ENCODE peak calls at places on chromosomes 5 and 9, in five cellular contexts. One of them, this sample, is unnamed. For H3K27me3 and H3K36me3, the result is how much of the 10 kb centered on the place peaks cover.

GRCh38 chr5:91382530-91383026 is 539 bp downstream of the ARRDC3 start:
- DNase-seq in IMR-90: peak
- DNase-seq in heart right ventricle: peak
- DNase-seq in effector memory CD4-positive, alpha-beta T cell: no peak
- DNase-seq in HepG2: peak
- DNase-seq in this sample: no peak

GRCh38 chr9:115691686-115692085 is 461.9 kb upstream of the PAPPA start:
- DNase-seq in heart right ventricle: no peak
- DNase-seq in HepG2: no peak
- DNase-seq in IMR-90: peak
- DNase-seq in effector memory CD4-positive, alpha-beta T cell: no peak
- DNase-seq in this sample: no peak

GRCh38 chr9:124284940-124285441 is 27.2 kb downstream of the NEK6 start:
- DNase-seq in IMR-90: peak
- DNase-seq in effector memory CD4-positive, alpha-beta T cell: no peak
- DNase-seq in HepG2: no peak
- DNase-seq in heart right ventricle: no peak
- DNase-seq in this sample: peak

GRCh38 chr9:132042324-132042723 is 37.3 kb downstream of the MED27 start:
- DNase-seq in IMR-90: peak
- DNase-seq in HepG2: no peak
- DNase-seq in effector memory CD4-positive, alpha-beta T cell: no peak
- DNase-seq in heart right ventricle: no peak
- DNase-seq in this sample: no peak

GRCh38 chr5:179195561-179196419 is 135.6 kb downstream of the ZNF354C start:
- DNase-seq in effector memory CD4-positive, alpha-beta T cell: no peak
- DNase-seq in IMR-90: no peak
- DNase-seq in heart right ventricle: no peak
- DNase-seq in HepG2: no peak
- DNase-seq in this sample: no peak

GRCh38 chr5:82045526-82046267 is 73.9 kb downstream of the ATG10 start:
- DNase-seq in effector memory CD4-positive, alpha-beta T cell: no peak
- DNase-seq in IMR-90: peak
- DNase-seq in heart right ventricle: no peak
- DNase-seq in HepG2: no peak
- DNase-seq in this sample: no peak

GRCh38 chr9:133731876-133732321 is 6.3 kb downstream of the SARDH start:
- DNase-seq in heart right ventricle: no peak
- DNase-seq in HepG2: peak
- DNase-seq in IMR-90: peak
- DNase-seq in effector memory CD4-positive, alpha-beta T cell: no peak
- DNase-seq in this sample: no peak

GRCh38 chr9:69582544-69583297 is 89.5 kb downstream of the APBA1 start:
- DNase-seq in effector memory CD4-positive, alpha-beta T cell: no peak
- DNase-seq in heart right ventricle: peak
- DNase-seq in IMR-90: no peak
- DNase-seq in HepG2: no peak
- DNase-seq in this sample: no peak

GRCh38 chr9:29213374-29214161 is 1640.3 kb upstream of the C9orf72 start:
- DNase-seq in HepG2: no peak
- DNase-seq in heart right ventricle: no peak
- DNase-seq in IMR-90: no peak
- DNase-seq in effector memory CD4-positive, alpha-beta T cell: no peak
- DNase-seq in this sample: no peak

GRCh38 chr9:136784997-136785361 is 6.2 kb upstream of the TMEM141 start:
- DNase-seq in HepG2: no peak
- DNase-seq in effector memory CD4-positive, alpha-beta T cell: no peak
- DNase-seq in heart right ventricle: no peak
- DNase-seq in IMR-90: no peak
- DNase-seq in this sample: no peak

GRCh38 chr5:58335518-58335917 is 124.4 kb downstream of the PLK2 start:
- DNase-seq in IMR-90: peak
- DNase-seq in effector memory CD4-positive, alpha-beta T cell: no peak
- DNase-seq in heart right ventricle: no peak
- DNase-seq in HepG2: no peak
- DNase-seq in this sample: no peak

GRCh38 chr5:94613583-94613982 is 4.8 kb downstream of the KIAA0825 start:
- DNase-seq in effector memory CD4-positive, alpha-beta T cell: no peak
- DNase-seq in HepG2: peak
- DNase-seq in heart right ventricle: no peak
- DNase-seq in IMR-90: peak
- DNase-seq in this sample: no peak

GRCh38 chr5:14557840-14558239 is 23.8 kb upstream of the OTULINL start:
- DNase-seq in HepG2: no peak
- DNase-seq in IMR-90: no peak
- DNase-seq in effector memory CD4-positive, alpha-beta T cell: no peak
- DNase-seq in heart right ventricle: no peak
- DNase-seq in this sample: no peak

GRCh38 chr5:5342784-5343183 is 79.7 kb upstream of the ICE1 start:
- DNase-seq in effector memory CD4-positive, alpha-beta T cell: no peak
- DNase-seq in IMR-90: peak
- DNase-seq in heart right ventricle: no peak
- DNase-seq in HepG2: no peak
- DNase-seq in this sample: no peak

GRCh38 chr5:137819768-137820167 is 47.9 kb upstream of the MYOT start:
- DNase-seq in HepG2: no peak
- DNase-seq in IMR-90: no peak
- DNase-seq in heart right ventricle: no peak
- DNase-seq in effector memory CD4-positive, alpha-beta T cell: no peak
- DNase-seq in this sample: no peak

GRCh38 chr5:44983006-44983405 is 174.3 kb downstream of the MRPS30 start:
- DNase-seq in HepG2: no peak
- DNase-seq in IMR-90: no peak
- DNase-seq in heart right ventricle: no peak
- DNase-seq in effector memory CD4-positive, alpha-beta T cell: no peak
- DNase-seq in this sample: no peak

GRCh38 chr5:5886812-5887486 is 464.5 kb downstream of the ICE1 start:
- DNase-seq in HepG2: peak
- DNase-seq in IMR-90: no peak
- DNase-seq in heart right ventricle: no peak
- DNase-seq in effector memory CD4-positive, alpha-beta T cell: no peak
- DNase-seq in this sample: no peak

GRCh38 chr9:97543568-97543967 is 42.1 kb downstream of the TMOD1 start:
- DNase-seq in heart right ventricle: no peak
- DNase-seq in effector memory CD4-positive, alpha-beta T cell: no peak
- DNase-seq in HepG2: peak
- DNase-seq in IMR-90: no peak
- DNase-seq in this sample: no peak

GRCh38 chr9:89674667-89675402 is 70.0 kb downstream of the GADD45G start:
- DNase-seq in HepG2: no peak
- DNase-seq in heart right ventricle: no peak
- DNase-seq in IMR-90: no peak
- DNase-seq in effector memory CD4-positive, alpha-beta T cell: no peak
- DNase-seq in this sample: peak

GRCh38 chr5:134438268-134438622 is 26.6 kb upstream of the CDKN2AIPNL start:
- DNase-seq in effector memory CD4-positive, alpha-beta T cell: no peak
- DNase-seq in HepG2: no peak
- DNase-seq in heart right ventricle: no peak
- DNase-seq in IMR-90: peak
- DNase-seq in this sample: no peak

GRCh38 chr5:171433352-171433698 is 13.9 kb downstream of the FGF18 start:
- DNase-seq in heart right ventricle: no peak
- DNase-seq in IMR-90: no peak
- DNase-seq in HepG2: no peak
- DNase-seq in effector memory CD4-positive, alpha-beta T cell: no peak
- DNase-seq in this sample: no peak

GRCh38 chr5:84028093-84028492 is 307.4 kb upstream of the HAPLN1 start:
- DNase-seq in HepG2: no peak
- DNase-seq in effector memory CD4-positive, alpha-beta T cell: no peak
- DNase-seq in IMR-90: peak
- DNase-seq in heart right ventricle: no peak
- DNase-seq in this sample: no peak

GRCh38 chr5:83925952-83926351 is 205.3 kb upstream of the HAPLN1 start:
- DNase-seq in effector memory CD4-positive, alpha-beta T cell: no peak
- DNase-seq in IMR-90: peak
- DNase-seq in HepG2: no peak
- DNase-seq in heart right ventricle: no peak
- DNase-seq in this sample: no peak

GRCh38 chr5:10762178-10762775 is 1.2 kb upstream of the DAP start:
- DNase-seq in effector memory CD4-positive, alpha-beta T cell: no peak
- DNase-seq in IMR-90: no peak
- DNase-seq in HepG2: no peak
- DNase-seq in heart right ventricle: peak
- DNase-seq in this sample: no peak

GRCh38 chr5:92703991-92704390 is 877.0 kb downstream of the NR2F1-AS1 start:
- DNase-seq in IMR-90: peak
- DNase-seq in heart right ventricle: no peak
- DNase-seq in effector memory CD4-positive, alpha-beta T cell: no peak
- DNase-seq in HepG2: no peak
- DNase-seq in this sample: no peak

GRCh38 chr5:137631453-137631852 is 104.4 kb downstream of the KLHL3 start:
- DNase-seq in HepG2: no peak
- DNase-seq in IMR-90: no peak
- DNase-seq in effector memory CD4-positive, alpha-beta T cell: no peak
- DNase-seq in heart right ventricle: no peak
- DNase-seq in this sample: no peak

GRCh38 chr9:29691758-29692407 is 2118.6 kb upstream of the C9orf72 start:
- DNase-seq in IMR-90: no peak
- DNase-seq in HepG2: peak
- DNase-seq in heart right ventricle: no peak
- DNase-seq in effector memory CD4-positive, alpha-beta T cell: no peak
- DNase-seq in this sample: no peak

GRCh38 chr5:145553177-145553576 is 282.0 kb downstream of the PRELID2 start:
- DNase-seq in heart right ventricle: no peak
- DNase-seq in HepG2: no peak
- DNase-seq in IMR-90: no peak
- DNase-seq in effector memory CD4-positive, alpha-beta T cell: no peak
- DNase-seq in this sample: no peak

GRCh38 chr5:151740336-151740942 is 18.0 kb downstream of the ATOX1 start:
- DNase-seq in HepG2: peak
- DNase-seq in effector memory CD4-positive, alpha-beta T cell: peak
- DNase-seq in heart right ventricle: peak
- DNase-seq in IMR-90: peak
- DNase-seq in this sample: peak

GRCh38 chr9:133681658-133682306 is 45.6 kb downstream of the DBH start:
- DNase-seq in heart right ventricle: no peak
- DNase-seq in effector memory CD4-positive, alpha-beta T cell: no peak
- DNase-seq in IMR-90: no peak
- DNase-seq in HepG2: no peak
- DNase-seq in this sample: no peak

GRCh38 chr5:111668713-111669112 is 88.3 kb downstream of the NREP start:
- DNase-seq in effector memory CD4-positive, alpha-beta T cell: no peak
- DNase-seq in HepG2: no peak
- DNase-seq in heart right ventricle: no peak
- DNase-seq in IMR-90: peak
- DNase-seq in this sample: no peak

DNA sequence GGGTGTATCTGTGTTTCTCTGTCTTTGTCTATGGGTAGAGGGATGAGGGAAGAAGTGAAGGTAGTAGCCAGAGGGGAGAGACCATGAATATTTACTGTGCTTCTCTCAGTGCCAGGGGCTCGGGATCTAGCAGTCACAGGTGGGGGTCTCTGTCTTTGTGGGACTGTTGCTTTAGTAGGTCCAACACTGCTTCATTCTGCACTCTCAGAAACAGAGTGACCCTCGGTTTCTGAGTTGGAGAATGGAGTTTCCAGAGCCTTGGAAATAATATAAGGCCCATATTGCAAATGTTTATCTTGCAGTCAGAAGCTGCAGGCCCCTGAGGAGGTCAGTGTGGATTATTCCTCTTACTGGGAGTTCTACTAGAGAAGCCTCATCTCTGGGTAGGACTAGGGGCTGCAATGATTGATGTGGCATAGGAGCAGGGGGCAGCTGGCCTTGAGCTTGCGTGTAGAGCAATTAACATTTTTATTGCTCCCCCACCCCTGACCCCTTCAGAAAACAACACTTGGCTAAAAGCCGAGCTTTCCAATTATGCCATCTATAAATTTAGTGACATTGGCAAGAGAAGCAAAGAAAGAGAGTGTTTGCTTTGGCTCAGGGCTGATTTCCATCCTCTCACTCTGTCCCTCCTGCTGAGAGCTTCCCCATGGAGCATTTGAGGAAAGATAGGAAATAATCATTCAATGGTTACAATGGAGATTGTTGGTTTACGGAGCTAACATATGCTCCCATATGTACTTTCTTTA is 55.0 kb upstream of the TRPC7 start:
- DNase-seq in IMR-90: no peak
- DNase-seq in HepG2: no peak
- DNase-seq in heart right ventricle: no peak
- DNase-seq in effector memory CD4-positive, alpha-beta T cell: no peak
- DNase-seq in this sample: no peak
- H3K27me3 ChIP-seq in IMR-90: under half
- H3K27me3 ChIP-seq in HepG2: under half
- H3K27me3 ChIP-seq in heart right ventricle: under half
- H3K27me3 ChIP-seq in effector memory CD4-positive, alpha-beta T cell: under half
- H3K27me3 ChIP-seq in this sample: under half

GRCh38 chr9:108874058-108874788 is 12.2 kb downstream of the ACTL7A start:
- DNase-seq in IMR-90: no peak
- DNase-seq in HepG2: no peak
- DNase-seq in effector memory CD4-positive, alpha-beta T cell: no peak
- DNase-seq in heart right ventricle: no peak
- DNase-seq in this sample: no peak
- H3K36me3 ChIP-seq in IMR-90: under half
- H3K36me3 ChIP-seq in HepG2: under half
- H3K36me3 ChIP-seq in effector memory CD4-positive, alpha-beta T cell: under half
- H3K36me3 ChIP-seq in heart right ventricle: half or more
- H3K36me3 ChIP-seq in this sample: under half

GRCh38 chr9:970310-971002 is 6.0 kb upstream of the DMRT3 start:
- DNase-seq in heart right ventricle: no peak
- DNase-seq in HepG2: no peak
- DNase-seq in effector memory CD4-positive, alpha-beta T cell: no peak
- DNase-seq in IMR-90: no peak
- DNase-seq in this sample: no peak

GRCh38 chr9:971901-972511 is 4.4 kb upstream of the DMRT3 start:
- DNase-seq in HepG2: no peak
- DNase-seq in IMR-90: no peak
- DNase-seq in effector memory CD4-positive, alpha-beta T cell: no peak
- DNase-seq in heart right ventricle: no peak
- DNase-seq in this sample: no peak

GRCh38 chr9:974064-974992 is 2.1 kb upstream of the DMRT3 start:
- DNase-seq in heart right ventricle: no peak
- DNase-seq in effector memory CD4-positive, alpha-beta T cell: no peak
- DNase-seq in HepG2: no peak
- DNase-seq in IMR-90: no peak
- DNase-seq in this sample: no peak

GRCh38 chr9:973295-973842 is 3.1 kb upstream of the DMRT3 start:
- DNase-seq in effector memory CD4-positive, alpha-beta T cell: no peak
- DNase-seq in IMR-90: no peak
- DNase-seq in heart right ventricle: no peak
- DNase-seq in HepG2: no peak
- DNase-seq in this sample: no peak

GRCh38 chr9:972512-973294 is 3.8 kb upstream of the DMRT3 start:
- DNase-seq in HepG2: no peak
- DNase-seq in heart right ventricle: no peak
- DNase-seq in effector memory CD4-positive, alpha-beta T cell: no peak
- DNase-seq in IMR-90: no peak
- DNase-seq in this sample: no peak
- H3K27me3 ChIP-seq in HepG2: half or more
- H3K27me3 ChIP-seq in heart right ventricle: half or more
- H3K27me3 ChIP-seq in effector memory CD4-positive, alpha-beta T cell: half or more
- H3K27me3 ChIP-seq in IMR-90: half or more
- H3K27me3 ChIP-seq in this sample: under half

DNA sequence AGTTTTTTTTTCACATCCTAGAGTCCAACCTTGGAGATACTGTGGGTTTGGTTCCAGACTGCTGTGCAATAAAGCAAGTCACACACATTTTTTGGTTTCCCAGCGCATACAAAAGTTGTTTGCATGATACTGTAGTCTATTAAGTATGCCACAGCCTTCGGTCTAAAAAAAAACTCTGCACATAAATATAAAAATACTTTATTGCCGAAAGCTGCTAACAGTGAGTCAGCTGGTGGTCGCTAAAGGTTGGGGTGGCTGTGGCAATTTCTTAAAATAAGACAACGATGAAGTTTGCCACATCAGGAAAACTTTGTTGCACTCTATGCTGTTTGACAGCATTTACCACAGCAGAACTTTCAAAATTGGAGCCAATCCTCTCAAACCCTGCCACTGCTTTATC is 37.4 kb downstream of the UBQLN1 start:
- DNase-seq in IMR-90: no peak
- DNase-seq in effector memory CD4-positive, alpha-beta T cell: no peak
- DNase-seq in heart right ventricle: no peak
- DNase-seq in HepG2: no peak
- DNase-seq in this sample: no peak
- H3K36me3 ChIP-seq in IMR-90: under half
- H3K36me3 ChIP-seq in effector memory CD4-positive, alpha-beta T cell: under half
- H3K36me3 ChIP-seq in heart right ventricle: under half
- H3K36me3 ChIP-seq in HepG2: under half
- H3K36me3 ChIP-seq in this sample: under half